ENCODE peak calls at places on chromosomes 3 and 15, in ten cellular contexts. R is epithelial cell of esophagus; D is ELR; A is activated CD8-positive, alpha-beta memory T cell treated with anti-CD3 and anti-CD28 coated beads, Interleukin-2, amount 50 U/mL, for 48 hours; T is fibroblast of pulmonary artery; C is HuH-7; X is GF-D8; F is DMS153; G is A172; I is G401. W is an unnamed sample.

GRCh38 chr3:22960326-22960984 is 242.7 kb upstream of the UBE2E2 start:
- DNase-seq in T (peak; percentile 64), I (peak; percentile 75), F (peak; percentile 18), R (peak; percentile 52), X (no peak), C (peak; percentile 25), D (peak; percentile 39), G (peak; percentile 20), A (no peak), W (no peak)

GRCh38 chr3:111159391-111159790 is 87.8 kb downstream of the NECTIN3 start:
- DNase-seq in T (peak; percentile 32), A (no peak), D (peak; percentile 13), G (no peak), R (peak; percentile 50), F (no peak), C (no peak), X (no peak), I (no peak), W (no peak)

GRCh38 chr15:60407406-60407805 is 9.6 kb upstream of the ANXA2 start:
- DNase-seq in D (peak; percentile 89), X (no peak), F (no peak), C (no peak), A (no peak), G (peak; percentile 90), R (peak; percentile 81), I (no peak), T (peak; percentile 75), W (no peak)

GRCh38 chr3:129794319-129795201 is 99.0 kb downstream of the TMCC1 start:
- DNase-seq in F (peak; percentile 24), A (peak; percentile 51), C (peak; percentile 15), X (no peak), R (peak; percentile 99), G (peak; percentile 92), D (peak; percentile 43), I (no peak), T (peak; percentile 59), W (peak; percentile 73)

GRCh38 chr3:49602877-49603411 is 48.7 kb downstream of the BSN start:
- DNase-seq in R (peak; percentile 87), D (peak; percentile 43), A (peak; percentile 74), X (no peak), G (no peak), F (peak; percentile 11), C (no peak), T (no peak), I (peak; percentile 64), W (peak; percentile 65)

GRCh38 chr15:46386356-46386755 is 751.5 kb downstream of the SQOR start:
- DNase-seq in C (no peak), T (no peak), D (no peak), R (no peak), I (no peak), F (no peak), A (no peak), G (no peak), X (no peak), W (no peak)

GRCh38 chr15:36748743-36749142 is 169.3 kb downstream of the CDIN1 start:
- DNase-seq in X (no peak), F (no peak), I (no peak), T (no peak), A (no peak), R (no peak), D (no peak), G (no peak), C (no peak), W (no peak)

GRCh38 chr3:138375446-138375845 is 27.1 kb downstream of the MRAS start:
- DNase-seq in I (no peak), G (no peak), D (no peak), F (no peak), X (no peak), T (no peak), R (no peak), A (no peak), C (no peak), W (no peak)

GRCh38 chr3:111768571-111769100 is 90.4 kb upstream of the PHLDB2 start:
- DNase-seq in A (no peak), T (peak; percentile 99), R (peak; percentile 98), F (no peak), G (peak; percentile 62), I (no peak), X (no peak), C (no peak), D (peak; percentile 89), W (no peak)

GRCh38 chr3:190586631-190587000 is 72.7 kb downstream of the IL1RAP start:
- DNase-seq in G (peak; percentile 80), A (no peak), I (no peak), T (peak; percentile 62), D (peak; percentile 86), X (no peak), R (peak; percentile 93), C (no peak), F (no peak), W (no peak)

GRCh38 chr3:49180116-49180515 is 8.7 kb downstream of the KLHDC8B start:
- DNase-seq in X (no peak), G (no peak), I (no peak), F (no peak), R (no peak), A (no peak), T (no peak), D (no peak), C (no peak), W (no peak)

GRCh38 chr15:57486807-57487206 is 104.9 kb upstream of the MYZAP start:
- DNase-seq in I (no peak), D (no peak), A (no peak), T (no peak), X (no peak), G (no peak), C (no peak), R (no peak), F (no peak), W (no peak)

GRCh38 chr3:98329392-98330124 is 24.1 kb upstream of the OR5K4 start:
- DNase-seq in F (peak; percentile 32), R (peak; percentile 69), C (peak; percentile 25), G (peak; percentile 38), I (peak; percentile 30), D (peak; percentile 65), A (no peak), X (no peak), T (peak; percentile 65), W (no peak)

GRCh38 chr15:56886450-56886856 is 32.0 kb upstream of the TCF12 start:
- DNase-seq in G (no peak), X (peak; percentile 29), I (no peak), F (no peak), D (peak; percentile 8), T (no peak), A (no peak), R (no peak), C (no peak), W (no peak)

GRCh38 chr3:190566043-190566933 is 52.4 kb downstream of the IL1RAP start:
- DNase-seq in I (peak; percentile 1), C (peak; percentile 58), A (peak; percentile 80), F (no peak), D (peak; percentile 100), R (peak; percentile 100), T (peak; percentile 100), X (peak; percentile 100), G (peak; percentile 100), W (no peak)

GRCh38 chr3:143552851-143553250 is 295.4 kb downstream of the SLC9A9 start:
- DNase-seq in I (no peak), G (no peak), R (no peak), T (no peak), D (no peak), F (no peak), A (no peak), C (no peak), X (no peak), W (no peak)

GRCh38 chr3:171970301-171970788 is 69.0 kb upstream of the FNDC3B start:
- DNase-seq in I (no peak), D (peak; percentile 59), C (no peak), R (no peak), X (no peak), A (no peak), G (no peak), F (no peak), T (no peak), W (no peak)

GRCh38 chr3:134389865-134390264 is 15.6 kb upstream of the AMOTL2 start:
- DNase-seq in A (no peak), C (no peak), R (no peak), X (no peak), T (no peak), F (no peak), G (no peak), I (no peak), D (no peak), W (no peak)

GRCh38 chr3:157075693-157076420 is 84.1 kb downstream of the CCNL1 start:
- DNase-seq in D (no peak), C (no peak), F (no peak), G (no peak), R (no peak), A (no peak), T (no peak), X (no peak), I (no peak), W (no peak)

GRCh38 chr3:140391041-140391440 is 286.8 kb upstream of the TRIM42 start:
- DNase-seq in X (no peak), F (no peak), R (no peak), A (no peak), G (no peak), D (no peak), I (no peak), C (no peak), T (no peak), W (no peak)

GRCh38 chr15:42511010-42511396 is 15.6 kb downstream of the SNAP23 start:
- DNase-seq in F (no peak), G (peak; percentile 25), C (no peak), T (peak; percentile 90), A (no peak), X (no peak), I (no peak), R (peak; percentile 32), D (peak; percentile 69), W (no peak)

GRCh38 chr15:77830041-77830440 is 197.3 kb upstream of the LINGO1 start:
- DNase-seq in X (no peak), I (no peak), F (no peak), A (no peak), C (no peak), T (peak; percentile 55), D (peak; percentile 55), R (no peak), G (peak; percentile 76), W (no peak)

GRCh38 chr3:140386357-140387100 is 291.3 kb upstream of the TRIM42 start:
- DNase-seq in C (no peak), I (no peak), R (peak; percentile 17), T (peak; percentile 4), A (no peak), D (no peak), F (no peak), X (no peak), G (no peak), W (no peak)

GRCh38 chr3:181886676-181887075 is 175.0 kb downstream of the SOX2 start:
- DNase-seq in R (peak; percentile 72), G (no peak), A (no peak), T (no peak), D (no peak), X (no peak), I (no peak), C (no peak), F (no peak), W (no peak)

GRCh38 chr3:171260430-171260829 is 199.8 kb downstream of the TNIK start:
- DNase-seq in R (no peak), C (no peak), G (no peak), F (no peak), T (no peak), A (no peak), D (no peak), I (no peak), X (no peak), W (no peak)

GRCh38 chr15:97082835-97083234 is 752.3 kb downstream of the NR2F2 start:
- DNase-seq in D (no peak), G (no peak), X (no peak), A (no peak), F (no peak), R (no peak), C (no peak), T (no peak), I (no peak), W (no peak)

GRCh38 chr3:29694331-29694730 is 413.5 kb downstream of the RBMS3 start:
- DNase-seq in F (no peak), D (peak; percentile 16), R (no peak), T (peak; percentile 40), A (no peak), I (no peak), C (no peak), X (no peak), G (no peak), W (no peak)